ENCODE peak calls at places on chromosomes 2 and 18, in ten cellular contexts. K is lower lobe of right lung, A is K562, T is tibial nerve, P is cardiac muscle cell, B is endothelial cell of umbilical vein, D is AG10803, N is upper lobe of left lung, Z is right cardiac atrium, O is coronary artery. J is an unnamed sample.

GRCh38 chr2:207683879-207684627 is 27.4 kb upstream of the CCNYL1 start:
- DNase-seq in K (no peak), A (no peak), T (no peak), P (no peak), B (peak), D (peak), N (no peak), Z (no peak), O (no peak), J (no peak)

GRCh38 chr2:234292205-234292954 is 204.5 kb downstream of the ARL4C start:
- DNase-seq in K (no peak), A (no peak), T (no peak), P (no peak), B (peak), D (no peak), N (no peak), Z (no peak), O (no peak), J (peak)

GRCh38 chr18:57051586-57052044 is 95.3 kb upstream of the BOD1L2 start:
- DNase-seq in K (no peak), A (peak), T (no peak), P (peak), B (no peak), D (no peak), N (no peak), Z (no peak), O (no peak), J (no peak)

GRCh38 chr2:100222844-100223243 is 80.5 kb upstream of the AFF3 start:
- DNase-seq in K (no peak), A (no peak), T (no peak), P (no peak), B (no peak), D (no peak), N (peak), Z (no peak), O (no peak), J (no peak)

GRCh38 chr2:225158360-225158759 is 116.1 kb upstream of the DOCK10 start:
- DNase-seq in K (no peak), A (no peak), T (no peak), P (no peak), B (no peak), D (no peak), N (no peak), Z (no peak), O (no peak), J (no peak)

GRCh38 chr2:64797881-64798590 is 144.3 kb upstream of the SERTAD2 start:
- DNase-seq in K (no peak), A (no peak), T (no peak), P (no peak), B (peak), D (peak), N (peak), Z (no peak), O (no peak), J (no peak)

GRCh38 chr2:137975280-137976271 is 11.3 kb downstream of the HNMT start:
- DNase-seq in K (no peak), A (no peak), T (no peak), P (no peak), B (no peak), D (no peak), N (no peak), Z (no peak), O (no peak), J (no peak)

GRCh38 chr2:54084600-54084999 is 30.8 kb upstream of the ACYP2 start:
- DNase-seq in K (no peak), A (no peak), T (no peak), P (peak), B (peak), D (peak), N (no peak), Z (no peak), O (no peak), J (no peak)

GRCh38 chr2:7649461-7650228 is 732.4 kb downstream of the RNF144A start:
- DNase-seq in K (no peak), A (no peak), T (no peak), P (no peak), B (no peak), D (no peak), N (no peak), Z (no peak), O (no peak), J (peak)

GRCh38 chr2:163878718-163879117 is 142.9 kb upstream of the FIGN start:
- DNase-seq in K (no peak), A (peak), T (no peak), P (peak), B (peak), D (peak), N (peak), Z (peak), O (no peak), J (peak)

GRCh38 chr2:24342110-24342910 is 18.0 kb downstream of the ITSN2 start:
- DNase-seq in K (no peak), A (no peak), T (no peak), P (no peak), B (no peak), D (peak), N (no peak), Z (no peak), O (no peak), J (no peak)

GRCh38 chr18:47206945-47207637 is 30.9 kb upstream of the IER3IP1 start:
- DNase-seq in K (no peak), A (no peak), T (no peak), P (no peak), B (no peak), D (peak), N (no peak), Z (no peak), O (no peak), J (no peak)

GRCh38 chr2:3041841-3042600 is 335.6 kb downstream of the EIPR1 start:
- DNase-seq in K (no peak), A (no peak), T (no peak), P (no peak), B (no peak), D (no peak), N (no peak), Z (peak), O (no peak), J (no peak)

GRCh38 chr2:238202326-238203103 is 980 bp downstream of the ILKAP start:
- DNase-seq in K (no peak), A (no peak), T (no peak), P (peak), B (peak), D (peak), N (no peak), Z (no peak), O (no peak), J (peak)

GRCh38 chr2:143125647-143126046 is 3.6 kb upstream of the ARHGAP15 start:
- DNase-seq in K (no peak), A (no peak), T (no peak), P (no peak), B (no peak), D (no peak), N (no peak), Z (no peak), O (no peak), J (no peak)

GRCh38 chr2:156908825-156909224 is 348.7 kb upstream of the GALNT5 start:
- DNase-seq in K (no peak), A (no peak), T (no peak), P (no peak), B (no peak), D (peak), N (no peak), Z (no peak), O (no peak), J (no peak)

GRCh38 chr2:149090706-149091105 is 52.2 kb downstream of the LYPD6B start:
- DNase-seq in K (no peak), A (no peak), T (no peak), P (no peak), B (no peak), D (peak), N (no peak), Z (no peak), O (no peak), J (no peak)

GRCh38 chr2:196322963-196323810 is 151.8 kb upstream of the STK17B start:
- DNase-seq in K (no peak), A (no peak), T (no peak), P (no peak), B (no peak), D (peak), N (no peak), Z (no peak), O (no peak), J (no peak)

GRCh38 chr2:135299656-135300244 is 231.3 kb downstream of the ZRANB3 start:
- DNase-seq in K (no peak), A (no peak), T (no peak), P (no peak), B (peak), D (peak), N (no peak), Z (no peak), O (no peak), J (no peak)

GRCh38 chr2:65566617-65567016 is 134.2 kb upstream of the SPRED2 start:
- DNase-seq in K (no peak), A (no peak), T (no peak), P (no peak), B (no peak), D (no peak), N (no peak), Z (no peak), O (no peak), J (no peak)

DNA sequence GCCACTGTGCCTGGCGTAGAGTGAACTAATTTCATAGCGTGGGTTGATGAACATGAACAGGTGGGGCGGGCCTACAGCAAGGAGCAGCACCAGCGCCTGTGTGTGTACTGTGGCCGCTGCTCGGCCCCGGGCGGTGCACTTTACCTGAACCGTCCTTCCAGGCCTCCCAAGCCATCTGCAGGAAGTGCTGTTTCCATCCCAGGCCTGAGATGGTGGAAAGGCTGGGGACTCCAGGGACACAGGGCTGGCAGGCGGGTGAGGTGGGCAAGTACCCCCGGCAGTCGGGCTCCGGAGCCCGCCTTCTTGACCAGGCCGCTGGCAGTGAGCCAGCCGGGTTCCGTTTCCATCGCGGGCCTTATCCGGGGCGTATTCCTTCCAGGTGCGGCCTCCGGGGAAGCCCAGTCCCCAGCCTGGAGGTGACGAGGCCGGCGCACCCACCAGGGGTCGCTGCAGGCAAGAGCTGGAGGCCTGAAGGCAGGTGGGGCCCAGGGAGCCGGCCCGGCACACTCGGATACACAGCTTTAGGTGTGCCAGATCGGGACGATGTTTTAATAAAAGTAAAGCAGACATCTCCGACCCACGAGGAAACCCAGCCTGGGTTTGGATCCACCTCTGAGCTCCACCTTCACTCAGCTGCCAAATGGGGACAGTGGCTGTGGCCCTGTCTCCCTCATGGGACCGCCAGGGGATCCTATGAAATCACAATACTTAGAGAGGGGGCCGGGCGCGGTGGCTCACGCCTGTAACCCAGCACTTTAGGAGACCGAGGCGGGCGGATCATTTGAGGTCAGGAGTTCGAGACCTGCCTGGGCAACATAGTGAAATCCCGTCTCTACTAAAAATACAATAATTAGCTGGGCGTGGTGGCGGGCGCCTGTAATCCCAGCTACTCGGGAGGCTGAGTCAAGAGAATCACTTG is 22.7 kb upstream of the PDIA6 start:
- DNase-seq in K (peak), A (peak), T (peak), P (peak), B (peak), D (peak), N (peak), Z (peak), O (no peak), J (no peak)
- H3K4me3 ChIP-seq in K (no peak), A (no peak), T (no peak), P (no peak), B (no peak), D (no peak), N (no peak), Z (no peak), O (no peak), J (no peak)

GRCh38 chr2:169360984-169361705 is 1.2 kb downstream of the LRP2 start:
- DNase-seq in K (peak), A (no peak), T (no peak), P (peak), B (no peak), D (no peak), N (no peak), Z (no peak), O (no peak), J (no peak)
- H3K4me3 ChIP-seq in K (peak), A (no peak), T (peak), P (peak), B (no peak), D (peak), N (peak), Z (peak), O (peak), J (no peak)

GRCh38 chr2:128543036-128543435 is 224.4 kb upstream of the HS6ST1 start:
- DNase-seq in K (no peak), A (no peak), T (no peak), P (no peak), B (no peak), D (no peak), N (no peak), Z (no peak), O (no peak), J (no peak)
- H3K4me3 ChIP-seq in K (no peak), A (no peak), T (no peak), P (no peak), B (no peak), D (no peak), N (no peak), Z (no peak), O (no peak), J (no peak)

DNA sequence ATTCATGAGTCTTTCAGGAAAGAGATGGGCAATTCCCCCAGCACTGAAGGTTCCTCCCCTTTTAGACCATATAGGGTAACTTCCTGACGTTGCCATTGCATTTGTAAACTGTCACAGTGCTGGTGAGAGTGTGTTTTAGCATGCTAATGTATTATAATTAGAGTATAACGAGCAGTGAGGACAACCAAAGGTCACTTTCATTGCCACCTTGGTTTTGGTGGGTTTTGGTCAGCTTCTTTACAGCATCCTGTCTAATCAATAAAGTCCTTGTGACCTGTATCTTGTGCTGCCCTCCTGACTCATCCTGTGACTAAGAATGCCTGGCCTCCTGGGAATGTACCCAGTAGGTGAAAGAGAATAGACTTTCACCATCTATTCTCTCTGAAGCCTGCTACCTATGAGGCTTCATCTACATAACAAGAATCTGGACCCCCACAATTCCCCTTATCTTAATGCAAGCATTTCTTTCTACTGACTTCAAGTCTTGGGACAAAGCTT is 148.7 kb downstream of the CABLES1 start:
- DNase-seq in K (no peak), A (no peak), T (no peak), P (no peak), B (peak), D (peak), N (no peak), Z (no peak), O (no peak), J (no peak)
- H3K4me3 ChIP-seq in K (no peak), A (no peak), T (no peak), P (no peak), B (no peak), D (no peak), N (no peak), Z (no peak), O (no peak), J (no peak)

GRCh38 chr2:102187191-102188150 is 648 bp downstream of the IL1RL2 start:
- DNase-seq in K (peak), A (no peak), T (peak), P (no peak), B (peak), D (peak), N (peak), Z (peak), O (peak), J (no peak)
- H3K4me3 ChIP-seq in K (peak), A (no peak), T (peak), P (peak), B (peak), D (peak), N (peak), Z (peak), O (peak), J (no peak)

DNA sequence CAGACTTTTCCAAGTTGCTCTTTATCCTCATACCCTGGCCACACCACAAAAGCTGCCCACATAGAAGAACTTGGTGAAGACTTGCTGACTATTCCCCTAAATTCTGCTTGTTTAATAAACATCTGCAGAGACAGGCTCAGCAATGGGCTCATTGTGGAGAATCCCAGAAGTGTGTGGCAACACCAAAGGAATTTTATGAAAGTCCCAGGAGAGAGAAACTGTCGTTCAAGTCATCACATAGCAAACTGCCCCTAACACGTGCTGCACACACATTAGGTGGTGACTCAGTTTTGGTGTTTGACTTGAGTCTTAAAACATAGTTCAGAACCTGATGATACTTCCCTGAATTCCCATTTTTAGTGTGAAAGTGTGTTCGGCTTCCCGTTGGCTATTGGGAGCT is 38.6 kb downstream of the CYP1B1 start:
- DNase-seq in K (no peak), A (no peak), T (no peak), P (no peak), B (no peak), D (peak), N (no peak), Z (no peak), O (no peak), J (no peak)
- H3K4me3 ChIP-seq in K (no peak), A (no peak), T (no peak), P (no peak), B (no peak), D (no peak), N (no peak), Z (no peak), O (no peak), J (no peak)

DNA sequence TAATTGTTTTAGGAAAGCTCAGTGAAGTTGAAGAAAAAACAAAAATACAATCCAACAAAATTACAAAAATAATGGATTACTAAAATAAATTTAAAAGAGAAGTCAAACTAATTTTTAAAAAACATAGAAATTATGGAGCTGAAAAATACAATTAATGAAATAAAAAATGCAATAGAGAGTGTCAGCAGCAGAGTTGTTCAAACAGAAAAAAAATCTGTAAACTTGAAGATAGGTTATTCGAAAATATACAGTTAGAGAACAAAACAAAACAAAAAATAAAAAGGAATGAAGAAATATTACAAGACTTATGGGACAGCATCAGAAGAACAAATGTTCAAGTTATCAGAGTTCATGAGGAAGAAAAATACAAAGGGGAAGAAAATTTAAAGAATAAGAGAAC is 114.7 kb downstream of the GULP1 start:
- DNase-seq in K (no peak), A (no peak), T (no peak), P (no peak), B (no peak), D (no peak), N (no peak), Z (no peak), O (no peak), J (no peak)
- H3K4me3 ChIP-seq in K (no peak), A (no peak), T (no peak), P (no peak), B (no peak), D (no peak), N (no peak), Z (no peak), O (no peak), J (no peak)